ENCODE peak calls at places on chromosomes 7 and 10, in eight cellular contexts. Z is right atrium auricular region, N is fibroblast of the aortic adventitia, Y is HCT116, T is astrocyte of the spinal cord, A is WTC11, I is IMR-90, P is BJ. G is an unnamed sample.

GRCh38 chr7:150855046-150855445 is 2.7 kb downstream of the AOC1 start:
- DNase-seq in T (no peak), P (no peak), A (no peak), Y (no peak), I (no peak), Z (no peak), N (no peak), G (no peak)

GRCh38 chr7:155787171-155787851 is 25.0 kb downstream of the SHH start:
- DNase-seq in T (no peak), Z (no peak), A (no peak), I (no peak), N (no peak), P (no peak), Y (no peak), G (no peak)

GRCh38 chr7:93980744-93981479 is 23.2 kb downstream of the BET1 start:
- DNase-seq in I (peak; percentile 40), Y (no peak), T (no peak), N (peak; percentile 31), P (no peak), Z (no peak), A (no peak), G (no peak)

GRCh38 chr10:49172204-49173132 is 15.7 kb downstream of the TMEM273 start:
- DNase-seq in T (no peak), Y (no peak), A (no peak), P (no peak), N (no peak), I (no peak), Z (no peak), G (no peak)

GRCh38 chr7:48182736-48183369 is 11.6 kb downstream of the ABCA13 start:
- DNase-seq in Z (no peak), I (peak; percentile 70), T (peak; percentile 85), Y (no peak), A (no peak), N (peak; percentile 46), P (peak; percentile 34), G (no peak)

GRCh38 chr7:132381742-132382472 is 194.4 kb downstream of the PLXNA4 start:
- DNase-seq in N (no peak), Z (no peak), A (no peak), Y (no peak), P (no peak), T (peak; percentile 25), I (no peak), G (peak; percentile 18)

GRCh38 chr7:143436539-143436938 is 6.7 kb upstream of the TAS2R60 start:
- DNase-seq in Y (no peak), Z (no peak), P (no peak), N (no peak), A (no peak), T (no peak), I (no peak), G (no peak)

GRCh38 chr10:19749185-19749729 is 67.0 kb upstream of the PLXDC2 start:
- DNase-seq in Y (no peak), N (peak; percentile 51), P (peak; percentile 82), Z (no peak), A (no peak), T (peak; percentile 71), I (peak; percentile 56), G (no peak)

GRCh38 chr7:132861424-132861823 is 220.5 kb downstream of the CHCHD3 start:
- DNase-seq in N (no peak), Z (no peak), A (no peak), Y (no peak), P (no peak), I (no peak), T (no peak), G (peak; percentile 36)

GRCh38 chr7:45982912-45983719 is 62.0 kb upstream of the IGFBP3 start:
- DNase-seq in Z (no peak), Y (no peak), T (no peak), N (no peak), P (no peak), A (no peak), I (no peak), G (no peak)

GRCh38 chr7:22726345-22726848 is 603 bp upstream of the IL6 start:
- DNase-seq in I (peak; percentile 90), A (peak; percentile 58), Z (peak; percentile 62), N (peak; percentile 92), Y (peak; percentile 37), P (peak; percentile 27), T (peak; percentile 92), G (peak; percentile 35)

GRCh38 chr7:22729180-22729579 is 2.2 kb downstream of the IL6 start:
- DNase-seq in N (peak; percentile 50), P (no peak), A (no peak), T (no peak), Z (no peak), Y (no peak), I (peak; percentile 18), G (no peak)

GRCh38 chr7:22726849-22727792 is at the start of gene IL6:
- DNase-seq in A (peak; percentile 52), N (peak; percentile 99), T (peak; percentile 96), Z (peak; percentile 83), Y (no peak), I (peak; percentile 97), P (peak; percentile 79), G (no peak)

GRCh38 chr7:22730921-22731654 is 4.1 kb downstream of the IL6 start:
- DNase-seq in Z (no peak), T (peak; percentile 89), P (peak; percentile 46), Y (no peak), A (no peak), N (peak; percentile 65), I (peak; percentile 76), G (no peak)

GRCh38 chr7:22728416-22729029 is 1.5 kb downstream of the IL6 start:
- DNase-seq in I (peak; percentile 71), P (no peak), Z (no peak), A (no peak), N (peak; percentile 87), Y (peak; percentile 55), T (peak; percentile 70), G (peak; percentile 23)
- TF ChIP-seq CTCF in I (peak; percentile 64), P (peak; percentile 58), Z (no peak), A (no peak), N (peak; percentile 73), Y (peak; percentile 69), T (peak; percentile 60), G (peak; percentile 65)

GRCh38 chr7:130994378-130995115 is 260.5 kb upstream of the KLF14 start:
- DNase-seq in I (no peak), Z (no peak), A (no peak), N (peak; percentile 53), P (no peak), T (no peak), Y (no peak), G (no peak)

GRCh38 chr7:130996841-130997231 is 262.8 kb upstream of the KLF14 start:
- DNase-seq in I (peak; percentile 61), A (no peak), T (no peak), P (no peak), N (peak; percentile 58), Y (peak; percentile 80), Z (no peak), G (peak; percentile 75)

GRCh38 chr7:130996205-130996840 is 262.3 kb upstream of the KLF14 start:
- DNase-seq in Y (no peak), P (no peak), N (no peak), T (no peak), Z (no peak), A (no peak), I (no peak), G (no peak)

GRCh38 chr7:130995252-130996081 is 261.5 kb upstream of the KLF14 start:
- DNase-seq in Y (peak; percentile 89), A (no peak), P (no peak), N (no peak), Z (no peak), I (no peak), T (peak; percentile 58), G (no peak)

DNA sequence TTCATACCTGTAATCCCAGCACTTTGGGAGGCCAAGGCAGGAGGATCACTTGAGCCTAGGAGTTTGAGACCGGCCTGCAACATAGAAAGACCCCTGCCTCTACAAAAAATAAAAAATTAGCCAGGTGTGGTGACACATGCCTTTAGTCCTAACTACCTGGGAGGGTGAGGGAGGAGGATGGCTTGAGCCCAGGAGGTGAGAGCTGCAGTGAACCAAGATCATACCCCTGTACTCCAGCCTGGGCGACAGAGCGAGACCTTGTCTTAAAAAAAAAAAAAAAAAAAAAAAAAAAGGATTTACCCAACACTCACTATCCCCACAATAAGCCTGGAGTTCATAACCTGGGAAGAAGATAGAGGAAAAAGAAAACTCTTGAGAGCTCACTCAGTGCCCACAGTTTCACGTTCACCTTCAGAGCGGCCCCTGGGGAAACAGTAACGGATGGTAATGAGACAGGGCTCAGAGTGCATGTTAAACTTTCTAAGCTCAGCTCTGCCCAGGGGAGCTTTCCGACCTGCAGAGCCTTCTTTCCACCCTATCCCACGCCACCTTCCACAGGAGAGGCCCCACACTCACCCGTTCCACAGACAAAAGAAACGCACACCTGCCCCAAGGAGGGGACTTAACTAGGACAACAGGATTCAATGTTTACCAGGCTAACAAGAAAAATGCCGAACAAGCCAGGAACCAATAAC is 259.8 kb upstream of the KLF14 start:
- DNase-seq in P (no peak), I (no peak), Y (no peak), N (no peak), A (no peak), T (no peak), Z (no peak), G (no peak)
- TF ChIP-seq CTCF in P (no peak), I (no peak), Y (no peak), N (no peak), A (no peak), T (no peak), Z (no peak), G (no peak)

GRCh38 chr10:114643158-114643557 is 14.9 kb downstream of the ABLIM1 start:
- DNase-seq in N (no peak), A (no peak), T (no peak), P (no peak), I (no peak), Z (no peak), Y (no peak), G (no peak)

GRCh38 chr10:114635797-114636550 is 22.1 kb downstream of the ABLIM1 start:
- DNase-seq in I (no peak), P (no peak), T (no peak), Y (no peak), N (no peak), A (no peak), Z (no peak), G (peak; percentile 95)

GRCh38 chr10:114642729-114643128 is 15.3 kb downstream of the ABLIM1 start:
- DNase-seq in N (no peak), A (no peak), T (no peak), Y (no peak), Z (no peak), P (no peak), I (no peak), G (peak; percentile 81)

GRCh38 chr10:114635101-114635500 is 23.0 kb downstream of the ABLIM1 start:
- DNase-seq in Z (no peak), T (no peak), I (no peak), Y (no peak), P (no peak), N (no peak), A (no peak), G (peak; percentile 23)

GRCh38 chr10:114638874-114639625 is 19.0 kb downstream of the ABLIM1 start:
- DNase-seq in Z (no peak), T (peak; percentile 95), A (no peak), N (peak; percentile 72), P (peak; percentile 97), Y (no peak), I (peak; percentile 95), G (no peak)
- TF ChIP-seq CTCF in Z (no peak), T (no peak), A (no peak), N (no peak), P (no peak), Y (no peak), I (no peak), G (no peak)

DNA sequence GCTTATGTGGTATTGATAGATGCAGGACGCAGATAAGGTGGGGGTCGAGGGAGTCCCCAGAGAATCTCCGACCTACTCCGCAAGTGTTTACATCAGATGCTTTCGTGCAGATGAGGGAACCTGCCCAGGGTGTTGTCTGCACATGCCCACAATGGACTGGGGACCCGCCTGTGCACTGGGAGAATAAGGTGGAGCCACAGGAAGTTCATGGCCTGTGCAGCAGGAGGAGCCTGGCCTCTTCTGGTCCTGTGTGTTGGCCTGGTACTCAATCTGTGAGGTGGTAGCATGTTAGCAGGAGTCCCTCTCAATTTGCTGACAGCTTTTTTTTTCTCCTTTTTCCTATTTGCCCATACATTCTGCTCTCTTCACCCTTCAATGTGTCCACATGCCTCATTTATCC is 54.1 kb upstream of the AKR1C1 start:
- DNase-seq in P (no peak), Y (no peak), I (no peak), T (no peak), N (no peak), A (no peak), Z (no peak), G (no peak)
- TF ChIP-seq CTCF in P (no peak), Y (no peak), I (no peak), T (no peak), N (no peak), A (no peak), Z (no peak), G (no peak)